ENCODE peak calls at places on chromosomes 3 and 15, in eight cellular contexts. One of them, this sample, is unnamed.

GRCh38 chr3:71345429-71346027 is 238.0 kb downstream of the FOXP1 start:
- DNase-seq in stimulated activated CD4-positive, alpha-beta T cell treated with anti-CD3 and anti-CD28 coated beads, Interleukin-2, amount 100 ng/mL, for 48 hours: no peak
- DNase-seq in T-helper 9 cell: no peak
- DNase-seq in mucosa of gallbladder: no peak
- DNase-seq in ovary: no peak
- DNase-seq in non-pigmented ciliary epithelial cell: no peak
- DNase-seq in activated effector memory CD4-positive, alpha-beta T cell treated with anti-CD3 and anti-CD28 coated beads, Interleukin-2, amount 50 U/mL, for 16 hours: no peak
- DNase-seq in left lung: no peak
- DNase-seq in this sample: no peak

GRCh38 chr3:27454914-27455313 is 29.3 kb downstream of the SLC4A7 start:
- DNase-seq in activated effector memory CD4-positive, alpha-beta T cell treated with anti-CD3 and anti-CD28 coated beads, Interleukin-2, amount 50 U/mL, for 16 hours: no peak
- DNase-seq in left lung: no peak
- DNase-seq in ovary: no peak
- DNase-seq in stimulated activated CD4-positive, alpha-beta T cell treated with anti-CD3 and anti-CD28 coated beads, Interleukin-2, amount 100 ng/mL, for 48 hours: no peak
- DNase-seq in non-pigmented ciliary epithelial cell: no peak
- DNase-seq in T-helper 9 cell: no peak
- DNase-seq in mucosa of gallbladder: no peak
- DNase-seq in this sample: no peak

GRCh38 chr3:108202834-108203233 is 19.4 kb downstream of the IFT57 start:
- DNase-seq in activated effector memory CD4-positive, alpha-beta T cell treated with anti-CD3 and anti-CD28 coated beads, Interleukin-2, amount 50 U/mL, for 16 hours: no peak
- DNase-seq in ovary: no peak
- DNase-seq in left lung: peak
- DNase-seq in T-helper 9 cell: no peak
- DNase-seq in stimulated activated CD4-positive, alpha-beta T cell treated with anti-CD3 and anti-CD28 coated beads, Interleukin-2, amount 100 ng/mL, for 48 hours: no peak
- DNase-seq in non-pigmented ciliary epithelial cell: no peak
- DNase-seq in mucosa of gallbladder: no peak
- DNase-seq in this sample: no peak

GRCh38 chr3:119237299-119237698 is 3.4 kb downstream of the B4GALT4 start:
- DNase-seq in left lung: no peak
- DNase-seq in non-pigmented ciliary epithelial cell: no peak
- DNase-seq in T-helper 9 cell: no peak
- DNase-seq in ovary: no peak
- DNase-seq in activated effector memory CD4-positive, alpha-beta T cell treated with anti-CD3 and anti-CD28 coated beads, Interleukin-2, amount 50 U/mL, for 16 hours: no peak
- DNase-seq in stimulated activated CD4-positive, alpha-beta T cell treated with anti-CD3 and anti-CD28 coated beads, Interleukin-2, amount 100 ng/mL, for 48 hours: no peak
- DNase-seq in mucosa of gallbladder: no peak
- DNase-seq in this sample: no peak

GRCh38 chr15:42457445-42458442 is 33.2 kb downstream of the ZNF106 start:
- DNase-seq in ovary: peak
- DNase-seq in mucosa of gallbladder: peak
- DNase-seq in T-helper 9 cell: no peak
- DNase-seq in left lung: no peak
- DNase-seq in stimulated activated CD4-positive, alpha-beta T cell treated with anti-CD3 and anti-CD28 coated beads, Interleukin-2, amount 100 ng/mL, for 48 hours: no peak
- DNase-seq in non-pigmented ciliary epithelial cell: peak
- DNase-seq in activated effector memory CD4-positive, alpha-beta T cell treated with anti-CD3 and anti-CD28 coated beads, Interleukin-2, amount 50 U/mL, for 16 hours: no peak
- DNase-seq in this sample: no peak

GRCh38 chr15:66456211-66456610 is 41.4 kb downstream of the SNAPC5 start:
- DNase-seq in non-pigmented ciliary epithelial cell: no peak
- DNase-seq in ovary: no peak
- DNase-seq in stimulated activated CD4-positive, alpha-beta T cell treated with anti-CD3 and anti-CD28 coated beads, Interleukin-2, amount 100 ng/mL, for 48 hours: no peak
- DNase-seq in mucosa of gallbladder: no peak
- DNase-seq in T-helper 9 cell: no peak
- DNase-seq in activated effector memory CD4-positive, alpha-beta T cell treated with anti-CD3 and anti-CD28 coated beads, Interleukin-2, amount 50 U/mL, for 16 hours: no peak
- DNase-seq in left lung: no peak
- DNase-seq in this sample: peak

GRCh38 chr15:89129123-89129815 is 41.0 kb downstream of the ABHD2 start:
- DNase-seq in mucosa of gallbladder: no peak
- DNase-seq in left lung: peak
- DNase-seq in activated effector memory CD4-positive, alpha-beta T cell treated with anti-CD3 and anti-CD28 coated beads, Interleukin-2, amount 50 U/mL, for 16 hours: peak
- DNase-seq in T-helper 9 cell: peak
- DNase-seq in ovary: peak
- DNase-seq in stimulated activated CD4-positive, alpha-beta T cell treated with anti-CD3 and anti-CD28 coated beads, Interleukin-2, amount 100 ng/mL, for 48 hours: peak
- DNase-seq in non-pigmented ciliary epithelial cell: no peak
- DNase-seq in this sample: no peak

GRCh38 chr3:127791221-127791913 is 30.9 kb downstream of the MGLL start:
- DNase-seq in activated effector memory CD4-positive, alpha-beta T cell treated with anti-CD3 and anti-CD28 coated beads, Interleukin-2, amount 50 U/mL, for 16 hours: peak
- DNase-seq in stimulated activated CD4-positive, alpha-beta T cell treated with anti-CD3 and anti-CD28 coated beads, Interleukin-2, amount 100 ng/mL, for 48 hours: no peak
- DNase-seq in mucosa of gallbladder: no peak
- DNase-seq in non-pigmented ciliary epithelial cell: no peak
- DNase-seq in ovary: no peak
- DNase-seq in T-helper 9 cell: no peak
- DNase-seq in left lung: no peak
- DNase-seq in this sample: peak

GRCh38 chr3:37017683-37018082 is 24.4 kb downstream of the MLH1 start:
- DNase-seq in mucosa of gallbladder: no peak
- DNase-seq in stimulated activated CD4-positive, alpha-beta T cell treated with anti-CD3 and anti-CD28 coated beads, Interleukin-2, amount 100 ng/mL, for 48 hours: no peak
- DNase-seq in left lung: no peak
- DNase-seq in ovary: no peak
- DNase-seq in T-helper 9 cell: no peak
- DNase-seq in activated effector memory CD4-positive, alpha-beta T cell treated with anti-CD3 and anti-CD28 coated beads, Interleukin-2, amount 50 U/mL, for 16 hours: no peak
- DNase-seq in non-pigmented ciliary epithelial cell: no peak
- DNase-seq in this sample: no peak

GRCh38 chr15:74735305-74735704 is 10.0 kb upstream of the CYP1A1 start:
- DNase-seq in ovary: no peak
- DNase-seq in non-pigmented ciliary epithelial cell: no peak
- DNase-seq in mucosa of gallbladder: no peak
- DNase-seq in left lung: no peak
- DNase-seq in stimulated activated CD4-positive, alpha-beta T cell treated with anti-CD3 and anti-CD28 coated beads, Interleukin-2, amount 100 ng/mL, for 48 hours: no peak
- DNase-seq in T-helper 9 cell: no peak
- DNase-seq in activated effector memory CD4-positive, alpha-beta T cell treated with anti-CD3 and anti-CD28 coated beads, Interleukin-2, amount 50 U/mL, for 16 hours: no peak
- DNase-seq in this sample: no peak

GRCh38 chr3:12916159-12916558 is 74.8 kb upstream of the RPL32 start:
- DNase-seq in left lung: no peak
- DNase-seq in mucosa of gallbladder: no peak
- DNase-seq in activated effector memory CD4-positive, alpha-beta T cell treated with anti-CD3 and anti-CD28 coated beads, Interleukin-2, amount 50 U/mL, for 16 hours: no peak
- DNase-seq in non-pigmented ciliary epithelial cell: no peak
- DNase-seq in stimulated activated CD4-positive, alpha-beta T cell treated with anti-CD3 and anti-CD28 coated beads, Interleukin-2, amount 100 ng/mL, for 48 hours: no peak
- DNase-seq in T-helper 9 cell: no peak
- DNase-seq in ovary: no peak
- DNase-seq in this sample: no peak

GRCh38 chr3:189826566-189826965 is 195.4 kb downstream of the TP63 start:
- DNase-seq in non-pigmented ciliary epithelial cell: no peak
- DNase-seq in mucosa of gallbladder: no peak
- DNase-seq in T-helper 9 cell: no peak
- DNase-seq in stimulated activated CD4-positive, alpha-beta T cell treated with anti-CD3 and anti-CD28 coated beads, Interleukin-2, amount 100 ng/mL, for 48 hours: no peak
- DNase-seq in activated effector memory CD4-positive, alpha-beta T cell treated with anti-CD3 and anti-CD28 coated beads, Interleukin-2, amount 50 U/mL, for 16 hours: no peak
- DNase-seq in ovary: no peak
- DNase-seq in left lung: no peak
- DNase-seq in this sample: no peak

GRCh38 chr3:166071-166470 is 30.5 kb upstream of the CHL1 start:
- DNase-seq in mucosa of gallbladder: no peak
- DNase-seq in stimulated activated CD4-positive, alpha-beta T cell treated with anti-CD3 and anti-CD28 coated beads, Interleukin-2, amount 100 ng/mL, for 48 hours: no peak
- DNase-seq in ovary: no peak
- DNase-seq in non-pigmented ciliary epithelial cell: no peak
- DNase-seq in T-helper 9 cell: no peak
- DNase-seq in left lung: no peak
- DNase-seq in activated effector memory CD4-positive, alpha-beta T cell treated with anti-CD3 and anti-CD28 coated beads, Interleukin-2, amount 50 U/mL, for 16 hours: no peak
- DNase-seq in this sample: no peak

GRCh38 chr3:11077466-11077865 is 76.8 kb upstream of the HRH1 start:
- DNase-seq in T-helper 9 cell: no peak
- DNase-seq in left lung: no peak
- DNase-seq in activated effector memory CD4-positive, alpha-beta T cell treated with anti-CD3 and anti-CD28 coated beads, Interleukin-2, amount 50 U/mL, for 16 hours: no peak
- DNase-seq in stimulated activated CD4-positive, alpha-beta T cell treated with anti-CD3 and anti-CD28 coated beads, Interleukin-2, amount 100 ng/mL, for 48 hours: no peak
- DNase-seq in ovary: no peak
- DNase-seq in mucosa of gallbladder: no peak
- DNase-seq in non-pigmented ciliary epithelial cell: no peak
- DNase-seq in this sample: no peak

GRCh38 chr3:90033242-90033641 is 925.8 kb downstream of the EPHA3 start:
- DNase-seq in activated effector memory CD4-positive, alpha-beta T cell treated with anti-CD3 and anti-CD28 coated beads, Interleukin-2, amount 50 U/mL, for 16 hours: no peak
- DNase-seq in left lung: no peak
- DNase-seq in mucosa of gallbladder: no peak
- DNase-seq in T-helper 9 cell: no peak
- DNase-seq in ovary: no peak
- DNase-seq in stimulated activated CD4-positive, alpha-beta T cell treated with anti-CD3 and anti-CD28 coated beads, Interleukin-2, amount 100 ng/mL, for 48 hours: no peak
- DNase-seq in non-pigmented ciliary epithelial cell: no peak
- DNase-seq in this sample: no peak

GRCh38 chr3:188979236-188979635 is 192.5 kb upstream of the TPRG1 start:
- DNase-seq in mucosa of gallbladder: no peak
- DNase-seq in left lung: no peak
- DNase-seq in activated effector memory CD4-positive, alpha-beta T cell treated with anti-CD3 and anti-CD28 coated beads, Interleukin-2, amount 50 U/mL, for 16 hours: no peak
- DNase-seq in ovary: no peak
- DNase-seq in non-pigmented ciliary epithelial cell: no peak
- DNase-seq in T-helper 9 cell: no peak
- DNase-seq in stimulated activated CD4-positive, alpha-beta T cell treated with anti-CD3 and anti-CD28 coated beads, Interleukin-2, amount 100 ng/mL, for 48 hours: no peak
- DNase-seq in this sample: no peak

GRCh38 chr3:42499478-42499871 is 3.0 kb upstream of the VIPR1 start:
- DNase-seq in left lung: no peak
- DNase-seq in activated effector memory CD4-positive, alpha-beta T cell treated with anti-CD3 and anti-CD28 coated beads, Interleukin-2, amount 50 U/mL, for 16 hours: peak
- DNase-seq in mucosa of gallbladder: no peak
- DNase-seq in non-pigmented ciliary epithelial cell: no peak
- DNase-seq in T-helper 9 cell: no peak
- DNase-seq in ovary: no peak
- DNase-seq in stimulated activated CD4-positive, alpha-beta T cell treated with anti-CD3 and anti-CD28 coated beads, Interleukin-2, amount 100 ng/mL, for 48 hours: no peak
- DNase-seq in this sample: no peak

GRCh38 chr3:195150194-195151118 is 120.5 kb downstream of the XXYLT1 start:
- DNase-seq in T-helper 9 cell: no peak
- DNase-seq in left lung: peak
- DNase-seq in ovary: peak
- DNase-seq in stimulated activated CD4-positive, alpha-beta T cell treated with anti-CD3 and anti-CD28 coated beads, Interleukin-2, amount 100 ng/mL, for 48 hours: no peak
- DNase-seq in mucosa of gallbladder: peak
- DNase-seq in activated effector memory CD4-positive, alpha-beta T cell treated with anti-CD3 and anti-CD28 coated beads, Interleukin-2, amount 50 U/mL, for 16 hours: peak
- DNase-seq in non-pigmented ciliary epithelial cell: peak
- DNase-seq in this sample: no peak

GRCh38 chr3:23105048-23105447 is 98.1 kb upstream of the UBE2E2 start:
- DNase-seq in T-helper 9 cell: no peak
- DNase-seq in activated effector memory CD4-positive, alpha-beta T cell treated with anti-CD3 and anti-CD28 coated beads, Interleukin-2, amount 50 U/mL, for 16 hours: no peak
- DNase-seq in stimulated activated CD4-positive, alpha-beta T cell treated with anti-CD3 and anti-CD28 coated beads, Interleukin-2, amount 100 ng/mL, for 48 hours: no peak
- DNase-seq in ovary: no peak
- DNase-seq in left lung: no peak
- DNase-seq in mucosa of gallbladder: no peak
- DNase-seq in non-pigmented ciliary epithelial cell: no peak
- DNase-seq in this sample: no peak

GRCh38 chr3:74531491-74531890 is 83.0 kb downstream of the CNTN3 start:
- DNase-seq in left lung: no peak
- DNase-seq in ovary: no peak
- DNase-seq in stimulated activated CD4-positive, alpha-beta T cell treated with anti-CD3 and anti-CD28 coated beads, Interleukin-2, amount 100 ng/mL, for 48 hours: no peak
- DNase-seq in T-helper 9 cell: no peak
- DNase-seq in mucosa of gallbladder: no peak
- DNase-seq in non-pigmented ciliary epithelial cell: peak
- DNase-seq in activated effector memory CD4-positive, alpha-beta T cell treated with anti-CD3 and anti-CD28 coated beads, Interleukin-2, amount 50 U/mL, for 16 hours: no peak
- DNase-seq in this sample: no peak

GRCh38 chr3:177931346-177931745 is 604.9 kb upstream of the KCNMB2 start:
- DNase-seq in T-helper 9 cell: no peak
- DNase-seq in activated effector memory CD4-positive, alpha-beta T cell treated with anti-CD3 and anti-CD28 coated beads, Interleukin-2, amount 50 U/mL, for 16 hours: no peak
- DNase-seq in left lung: no peak
- DNase-seq in ovary: no peak
- DNase-seq in mucosa of gallbladder: no peak
- DNase-seq in non-pigmented ciliary epithelial cell: no peak
- DNase-seq in stimulated activated CD4-positive, alpha-beta T cell treated with anti-CD3 and anti-CD28 coated beads, Interleukin-2, amount 100 ng/mL, for 48 hours: no peak
- DNase-seq in this sample: no peak

GRCh38 chr3:99895106-99895705 is 77.5 kb downstream of the CMSS1 start:
- DNase-seq in stimulated activated CD4-positive, alpha-beta T cell treated with anti-CD3 and anti-CD28 coated beads, Interleukin-2, amount 100 ng/mL, for 48 hours: no peak
- DNase-seq in activated effector memory CD4-positive, alpha-beta T cell treated with anti-CD3 and anti-CD28 coated beads, Interleukin-2, amount 50 U/mL, for 16 hours: no peak
- DNase-seq in ovary: no peak
- DNase-seq in T-helper 9 cell: no peak
- DNase-seq in mucosa of gallbladder: no peak
- DNase-seq in non-pigmented ciliary epithelial cell: no peak
- DNase-seq in left lung: no peak
- DNase-seq in this sample: no peak

GRCh38 chr3:189908646-189909045 is 212.1 kb downstream of the P3H2 start:
- DNase-seq in T-helper 9 cell: no peak
- DNase-seq in left lung: no peak
- DNase-seq in stimulated activated CD4-positive, alpha-beta T cell treated with anti-CD3 and anti-CD28 coated beads, Interleukin-2, amount 100 ng/mL, for 48 hours: no peak
- DNase-seq in ovary: no peak
- DNase-seq in non-pigmented ciliary epithelial cell: peak
- DNase-seq in activated effector memory CD4-positive, alpha-beta T cell treated with anti-CD3 and anti-CD28 coated beads, Interleukin-2, amount 50 U/mL, for 16 hours: no peak
- DNase-seq in mucosa of gallbladder: no peak
- DNase-seq in this sample: peak

GRCh38 chr3:48186993-48187578 is 1.1 kb downstream of the CDC25A start:
- DNase-seq in left lung: no peak
- DNase-seq in stimulated activated CD4-positive, alpha-beta T cell treated with anti-CD3 and anti-CD28 coated beads, Interleukin-2, amount 100 ng/mL, for 48 hours: no peak
- DNase-seq in activated effector memory CD4-positive, alpha-beta T cell treated with anti-CD3 and anti-CD28 coated beads, Interleukin-2, amount 50 U/mL, for 16 hours: no peak
- DNase-seq in ovary: no peak
- DNase-seq in T-helper 9 cell: no peak
- DNase-seq in non-pigmented ciliary epithelial cell: no peak
- DNase-seq in mucosa of gallbladder: no peak
- DNase-seq in this sample: no peak

GRCh38 chr3:47404955-47405790 is 24.4 kb downstream of the PTPN23 start:
- DNase-seq in mucosa of gallbladder: no peak
- DNase-seq in ovary: peak
- DNase-seq in stimulated activated CD4-positive, alpha-beta T cell treated with anti-CD3 and anti-CD28 coated beads, Interleukin-2, amount 100 ng/mL, for 48 hours: no peak
- DNase-seq in activated effector memory CD4-positive, alpha-beta T cell treated with anti-CD3 and anti-CD28 coated beads, Interleukin-2, amount 50 U/mL, for 16 hours: no peak
- DNase-seq in T-helper 9 cell: no peak
- DNase-seq in left lung: no peak
- DNase-seq in non-pigmented ciliary epithelial cell: no peak
- DNase-seq in this sample: no peak